ENCODE peak calls at places on chromosome 1, in six cellular contexts. C is fibroblast of lung; J is CD8-positive, alpha-beta T cell; K is heart right ventricle; E is right lobe of liver; W is naive thymus-derived CD4-positive, alpha-beta T cell. X is an unnamed sample.

GRCh38 chr1:211386931-211387330 is 60.3 kb downstream of the TRAF5 start:
- DNase-seq in J (no peak), W (no peak), K (no peak), E (no peak), C (peak; percentile 92), X (no peak)

GRCh38 chr1:150551049-150551783 is 2.0 kb downstream of the ADAMTSL4 start:
- DNase-seq in W (no peak), J (no peak), K (no peak), E (no peak), C (no peak), X (no peak)

GRCh38 chr1:79815115-79815514 is 808.6 kb upstream of the ADGRL4 start:
- DNase-seq in W (no peak), E (no peak), J (no peak), C (peak; percentile 11), K (no peak), X (no peak)

GRCh38 chr1:35115459-35116383 is 36.5 kb downstream of the ZMYM1 start:
- DNase-seq in E (no peak), K (no peak), J (no peak), C (peak; percentile 10), W (no peak), X (no peak)

GRCh38 chr1:244049142-244049968 is 1.7 kb upstream of the ZBTB18 start:
- DNase-seq in E (peak; percentile 60), J (peak; percentile 51), W (peak; percentile 86), K (peak; percentile 57), C (peak; percentile 23), X (peak; percentile 74)

GRCh38 chr1:72111662-72112061 is 170.7 kb downstream of the NEGR1 start:
- DNase-seq in W (no peak), C (no peak), E (no peak), J (no peak), K (no peak), X (no peak)

GRCh38 chr1:86151427-86151826 is 5.1 kb downstream of the COL24A1 start:
- DNase-seq in E (no peak), J (no peak), K (no peak), W (no peak), C (peak; percentile 87), X (no peak)

GRCh38 chr1:3638027-3638426 is 11.9 kb downstream of the WRAP73 start:
- DNase-seq in J (no peak), K (no peak), C (no peak), E (no peak), W (no peak), X (no peak)

GRCh38 chr1:47881505-47882442 is 115.4 kb downstream of the TRABD2B start:
- DNase-seq in K (no peak), W (no peak), C (no peak), E (no peak), J (no peak), X (no peak)

GRCh38 chr1:17594690-17595601 is 55.4 kb downstream of the ARHGEF10L start:
- DNase-seq in E (no peak), K (no peak), W (no peak), C (no peak), J (no peak), X (no peak)

GRCh38 chr1:41484881-41485280 is 398 bp upstream of the EDN2 start:
- DNase-seq in J (no peak), W (no peak), C (no peak), K (no peak), E (no peak), X (no peak)

GRCh38 chr1:43975249-43975961 is 645 bp downstream of the ATP6V0B start:
- DNase-seq in W (peak; percentile 65), E (peak; percentile 78), K (peak; percentile 55), C (peak; percentile 14), J (peak; percentile 39), X (peak; percentile 19)

GRCh38 chr1:119080586-119080985 is 59.9 kb downstream of the WARS2 start:
- DNase-seq in K (no peak), E (no peak), W (no peak), J (no peak), C (peak; percentile 98), X (no peak)

GRCh38 chr1:162987866-162988265 is 81.3 kb upstream of the RGS4 start:
- DNase-seq in K (no peak), E (no peak), C (peak; percentile 90), W (no peak), J (no peak), X (peak; percentile 6)

GRCh38 chr1:28236656-28237331 is 870 bp downstream of the ATP5IF1 start:
- DNase-seq in K (no peak), C (no peak), J (no peak), W (peak; percentile 23), E (no peak), X (no peak)

GRCh38 chr1:106055900-106056299 is 1000.6 kb upstream of the PRMT6 start:
- DNase-seq in W (no peak), E (no peak), K (no peak), J (no peak), C (no peak), X (no peak)

GRCh38 chr1:246724725-246725095 is 501 bp downstream of the SCCPDH start:
- DNase-seq in J (no peak), C (peak; percentile 48), K (no peak), W (no peak), E (no peak), X (no peak)

GRCh38 chr1:67955591-67955990 is 94.8 kb downstream of the DIRAS3 start:
- DNase-seq in K (no peak), C (no peak), E (no peak), W (no peak), J (no peak), X (no peak)

GRCh38 chr1:32695098-32695904 is 7.3 kb downstream of the SYNC start:
- DNase-seq in K (peak; percentile 73), E (peak; percentile 70), W (no peak), J (no peak), C (peak; percentile 84), X (no peak)
- H3K27ac ChIP-seq in K (peak overlapping the region; percentile 38), E (no peak overlapping the region), W (no peak overlapping the region), J (no peak overlapping the region), C (peak overlapping the region; percentile 39), X (no peak overlapping the region)

DNA sequence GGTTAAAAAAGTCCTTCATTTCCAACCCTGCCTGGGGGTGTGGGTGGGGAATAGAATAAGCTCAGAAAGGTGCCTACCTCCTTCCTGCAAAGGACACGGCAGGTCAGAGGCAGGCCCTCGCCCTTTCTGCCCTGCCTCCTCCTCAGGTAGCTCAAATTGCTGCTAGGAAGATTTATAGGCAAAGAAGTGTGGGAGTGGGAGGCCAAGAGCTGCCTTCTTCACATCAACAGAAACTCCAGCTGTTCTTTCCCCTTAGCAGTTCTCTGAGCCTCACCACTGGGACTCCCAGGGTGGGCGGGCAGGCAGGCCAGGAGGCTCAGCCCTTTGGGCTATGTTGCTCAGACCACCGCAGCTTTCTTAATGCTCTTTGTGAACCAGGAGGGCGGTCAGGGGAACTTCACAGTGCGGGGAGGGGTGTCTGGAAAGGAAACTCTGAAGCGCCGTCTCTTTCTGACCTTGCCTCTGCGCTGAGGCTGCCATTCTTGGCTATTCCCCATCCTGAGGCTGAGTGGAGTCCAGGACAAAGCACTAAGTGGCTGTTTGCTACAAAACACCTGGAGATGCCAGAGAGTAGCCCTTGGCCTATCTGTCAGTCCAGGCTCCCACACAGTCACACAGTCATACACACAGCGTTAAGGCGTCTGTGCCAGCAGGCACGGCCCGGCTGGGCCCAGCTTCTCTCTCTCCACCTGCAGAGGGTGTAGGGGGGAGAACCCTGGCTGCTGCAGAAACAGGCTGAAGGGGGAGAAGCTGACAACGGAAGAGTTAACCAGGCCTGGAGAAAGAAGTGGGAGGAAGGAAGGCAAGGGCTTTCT is 3.0 kb upstream of the A3GALT2 start:
- DNase-seq in J (no peak), C (no peak), K (no peak), W (no peak), E (no peak), X (no peak)
- H3K27ac ChIP-seq in J (no peak overlapping the region), C (no peak overlapping the region), K (no peak overlapping the region), W (no peak overlapping the region), E (no peak overlapping the region), X (peak overlapping the region; percentile 11)

GRCh38 chr1:15724949-15725880 is 10.8 kb upstream of the SLC25A34 start:
- DNase-seq in K (no peak), J (no peak), E (no peak), W (no peak), C (no peak), X (no peak)
- H3K27ac ChIP-seq in K (peak overlapping the region; percentile 23), J (no peak overlapping the region), E (no peak overlapping the region), W (no peak overlapping the region), C (no peak overlapping the region), X (no peak overlapping the region)

GRCh38 chr1:240194120-240194519 is 102.4 kb downstream of the FMN2 start:
- DNase-seq in J (no peak), E (no peak), C (peak; percentile 92), W (no peak), K (no peak), X (no peak)
- H3K27ac ChIP-seq in J (no peak overlapping the region), E (no peak overlapping the region), C (no peak overlapping the region), W (no peak overlapping the region), K (no peak overlapping the region), X (no peak overlapping the region)

DNA sequence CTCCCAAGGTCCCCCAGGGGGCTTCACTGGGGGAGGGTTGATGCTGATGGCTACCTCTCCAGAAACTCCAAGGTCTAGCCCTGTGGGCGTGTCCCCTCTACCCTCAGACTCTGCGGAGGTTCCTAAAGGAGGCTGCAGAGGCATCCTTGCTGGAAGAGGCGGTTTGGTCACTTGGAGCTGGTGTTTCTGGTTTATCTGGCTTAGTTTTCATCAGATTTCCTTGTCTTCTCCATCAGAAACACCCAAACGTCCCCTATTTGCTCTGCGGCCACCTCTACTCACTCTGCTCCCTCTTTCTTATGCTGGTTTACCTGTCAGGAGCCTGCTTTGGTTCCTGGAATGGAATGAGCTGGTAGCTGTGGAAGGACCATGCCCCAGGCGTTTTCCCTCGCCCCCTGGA is 2.5 kb downstream of the PKP1 start:
- DNase-seq in K (no peak), J (no peak), W (no peak), E (no peak), C (no peak), X (no peak)
- H3K27ac ChIP-seq in K (no peak overlapping the region), J (no peak overlapping the region), W (no peak overlapping the region), E (no peak overlapping the region), C (no peak overlapping the region), X (no peak overlapping the region)

DNA sequence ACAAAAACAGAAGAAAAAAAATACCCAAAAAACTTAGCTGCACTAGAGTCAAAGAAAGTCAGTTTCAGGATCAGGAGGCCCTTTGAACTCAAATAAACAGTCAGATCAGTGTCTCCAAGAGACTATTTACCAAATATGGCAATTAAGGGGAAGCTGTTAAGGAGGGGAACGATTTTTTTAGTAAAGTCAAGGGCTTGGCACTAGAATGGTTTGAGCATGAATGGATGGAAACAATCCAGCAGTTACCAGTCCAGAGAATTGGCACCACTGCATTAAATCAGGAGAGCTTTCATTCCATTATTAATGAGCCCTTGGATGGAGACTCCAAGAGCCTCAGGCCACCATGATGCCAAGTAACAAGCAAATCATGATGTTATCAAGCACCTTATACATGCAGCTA is 7.2 kb downstream of the TRAPPC3 start:
- DNase-seq in W (no peak), J (no peak), C (no peak), K (no peak), E (no peak), X (no peak)
- H3K27ac ChIP-seq in W (no peak overlapping the region), J (no peak overlapping the region), C (no peak overlapping the region), K (no peak overlapping the region), E (no peak overlapping the region), X (peak overlapping the region; percentile 62)

DNA sequence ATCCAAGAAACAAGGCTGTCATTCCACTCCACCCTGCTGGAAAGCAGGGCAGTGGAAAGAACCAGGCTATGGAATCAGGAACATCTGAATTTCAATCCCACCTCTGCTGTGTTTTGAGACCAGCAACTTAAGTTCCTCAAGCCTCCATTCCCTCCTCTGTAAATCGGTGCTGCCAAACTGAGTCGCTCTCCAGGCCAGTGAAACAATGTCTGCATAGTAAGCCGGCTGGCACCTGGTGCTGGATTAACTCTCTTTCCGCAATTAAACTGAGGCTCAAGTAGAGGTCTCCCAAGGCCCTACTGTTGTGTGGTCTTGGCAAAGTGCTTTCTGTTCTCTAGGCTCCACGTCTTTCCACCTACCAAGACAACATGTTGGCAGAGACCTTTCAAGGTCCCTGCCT is 65.3 kb downstream of the SSBP3 start:
- DNase-seq in C (no peak), J (no peak), K (no peak), E (no peak), W (no peak), X (no peak)
- H3K27ac ChIP-seq in C (no peak overlapping the region), J (no peak overlapping the region), K (peak overlapping the region; percentile 18), E (no peak overlapping the region), W (no peak overlapping the region), X (no peak overlapping the region)